ENCODE peak calls at places on chromosomes 16 and 17, in ten cellular contexts. E is NCI-H2171; C is MV-4-11; J is epithelial cell of proximal tubule; H is stimulated activated CD8-positive, alpha-beta memory T cell treated with anti-CD3 and anti-CD28 coated beads, Interleukin-7, amount 100 ng/mL, for 48 hours; U is CD4-positive, alpha-beta memory T cell; D is mucosa of descending colon; F is tibial nerve; I is GM13976; L is HL-60. T is an unnamed sample.

GRCh38 chr16:73068546-73069401 is 20.8 kb upstream of the ZFHX3 start:
- DNase-seq in E (no peak), C (peak), J (peak), H (no peak), U (no peak), D (peak), F (no peak), I (no peak), L (peak), T (no peak)

GRCh38 chr16:14018848-14019247 is 52.3 kb upstream of the MRTFB start:
- DNase-seq in E (no peak), C (no peak), J (peak), H (no peak), U (no peak), D (no peak), F (no peak), I (no peak), L (no peak), T (no peak)

GRCh38 chr17:38881600-38882191 is 11.8 kb downstream of the LASP1 start:
- DNase-seq in E (no peak), C (peak), J (no peak), H (no peak), U (no peak), D (peak), F (peak), I (no peak), L (peak), T (no peak)

GRCh38 chr17:12485361-12485911 is 180.3 kb upstream of the MYOCD start:
- DNase-seq in E (no peak), C (no peak), J (no peak), H (no peak), U (no peak), D (no peak), F (no peak), I (no peak), L (no peak), T (no peak)

GRCh38 chr16:84518804-84519341 is 14.4 kb upstream of the MEAK7 start:
- DNase-seq in E (peak), C (no peak), J (no peak), H (peak), U (peak), D (peak), F (no peak), I (no peak), L (no peak), T (peak)

GRCh38 chr17:77634710-77635109 is 323.8 kb upstream of the TNRC6C start:
- DNase-seq in E (peak), C (no peak), J (no peak), H (peak), U (no peak), D (no peak), F (no peak), I (peak), L (no peak), T (no peak)

GRCh38 chr17:7856081-7856791 is 1.1 kb downstream of the NAA38 start:
- DNase-seq in E (no peak), C (peak), J (no peak), H (no peak), U (no peak), D (peak), F (peak), I (no peak), L (peak), T (no peak)

GRCh38 chr16:67537270-67537635 is 8.6 kb downstream of the RIPOR1 start:
- DNase-seq in E (no peak), C (no peak), J (no peak), H (no peak), U (no peak), D (peak), F (no peak), I (peak), L (no peak), T (peak)

GRCh38 chr16:61530697-61531096 is 505.5 kb downstream of the CDH8 start:
- DNase-seq in E (no peak), C (no peak), J (no peak), H (no peak), U (no peak), D (no peak), F (no peak), I (no peak), L (no peak), T (no peak)

GRCh38 chr17:80389011-80389995 is 25.7 kb upstream of the ENDOV start:
- DNase-seq in E (no peak), C (no peak), J (no peak), H (no peak), U (no peak), D (no peak), F (no peak), I (no peak), L (no peak), T (no peak)

GRCh38 chr16:88340755-88341150 is 42.0 kb upstream of the ZNF469 start:
- DNase-seq in E (no peak), C (no peak), J (no peak), H (no peak), U (no peak), D (no peak), F (no peak), I (no peak), L (no peak), T (no peak)

GRCh38 chr17:33169580-33170285 is 123.4 kb downstream of the ASIC2 start:
- DNase-seq in E (no peak), C (no peak), J (peak), H (no peak), U (no peak), D (no peak), F (no peak), I (no peak), L (no peak), T (no peak)

GRCh38 chr16:425740-426114 is 278 bp downstream of the RAB11FIP3 start:
- DNase-seq in E (peak), C (no peak), J (no peak), H (peak), U (no peak), D (no peak), F (no peak), I (no peak), L (no peak), T (no peak)

GRCh38 chr16:54511181-54511731 is 224.7 kb upstream of the IRX3 start:
- DNase-seq in E (no peak), C (no peak), J (no peak), H (no peak), U (no peak), D (no peak), F (no peak), I (no peak), L (no peak), T (no peak)

GRCh38 chr17:70661342-70662222 is 492.2 kb downstream of the KCNJ2 start:
- DNase-seq in E (no peak), C (no peak), J (peak), H (no peak), U (no peak), D (peak), F (no peak), I (no peak), L (no peak), T (no peak)

GRCh38 chr17:52148288-52148968 is 10.1 kb downstream of the CA10 start:
- DNase-seq in E (no peak), C (no peak), J (no peak), H (no peak), U (no peak), D (no peak), F (no peak), I (no peak), L (no peak), T (no peak)

GRCh38 chr17:34025179-34025551 is 229.9 kb upstream of the CCL2 start:
- DNase-seq in E (no peak), C (no peak), J (no peak), H (no peak), U (no peak), D (peak), F (no peak), I (no peak), L (no peak), T (no peak)

GRCh38 chr16:84927621-84928591 is 83.4 kb downstream of the ZDHHC7 start:
- DNase-seq in E (no peak), C (no peak), J (no peak), H (no peak), U (no peak), D (no peak), F (no peak), I (no peak), L (no peak), T (no peak)

GRCh38 chr17:57921342-57921741 is 33.9 kb downstream of the CUEDC1 start:
- DNase-seq in E (no peak), C (no peak), J (no peak), H (no peak), U (no peak), D (no peak), F (peak), I (no peak), L (no peak), T (no peak)

GRCh38 chr17:81403671-81404534 is 8.6 kb downstream of the BAHCC1 start:
- DNase-seq in E (no peak), C (no peak), J (no peak), H (no peak), U (no peak), D (no peak), F (no peak), I (no peak), L (no peak), T (no peak)

GRCh38 chr16:89315791-89316581 is 98.5 kb downstream of the ZNF778 start:
- DNase-seq in E (no peak), C (peak), J (no peak), H (peak), U (peak), D (no peak), F (no peak), I (peak), L (peak), T (peak)

GRCh38 chr17:40464392-40464855 is 21.2 kb downstream of the IGFBP4 start:
- DNase-seq in E (no peak), C (no peak), J (no peak), H (no peak), U (no peak), D (no peak), F (no peak), I (no peak), L (no peak), T (no peak)

GRCh38 chr17:34502426-34502825 is 77.0 kb upstream of the TMEM132E start:
- DNase-seq in E (no peak), C (no peak), J (no peak), H (no peak), U (no peak), D (no peak), F (no peak), I (no peak), L (no peak), T (no peak)

GRCh38 chr17:21304091-21304490 is 19.6 kb downstream of the MAP2K3 start:
- DNase-seq in E (no peak), C (no peak), J (no peak), H (no peak), U (no peak), D (no peak), F (no peak), I (peak), L (no peak), T (no peak)

GRCh38 chr16:78443300-78443604 is 343.8 kb downstream of the WWOX start:
- DNase-seq in E (no peak), C (peak), J (no peak), H (no peak), U (no peak), D (no peak), F (no peak), I (no peak), L (no peak), T (no peak)

GRCh38 chr16:22813946-22814325 is at the start of gene HS3ST2:
- DNase-seq in E (peak), C (no peak), J (no peak), H (no peak), U (no peak), D (peak), F (no peak), I (peak), L (peak), T (no peak)

GRCh38 chr17:41919165-41919817 is 540 bp upstream of the ACLY start:
- DNase-seq in E (peak), C (no peak), J (no peak), H (no peak), U (peak), D (no peak), F (peak), I (no peak), L (no peak), T (no peak)

GRCh38 chr17:41984454-41984853 is 17.9 kb downstream of the CNP start:
- DNase-seq in E (no peak), C (no peak), J (no peak), H (no peak), U (no peak), D (no peak), F (no peak), I (no peak), L (no peak), T (no peak)

GRCh38 chr17:27376637-27377547 is 79.4 kb upstream of the KSR1 start:
- DNase-seq in E (no peak), C (no peak), J (no peak), H (no peak), U (no peak), D (no peak), F (no peak), I (no peak), L (no peak), T (no peak)

GRCh38 chr16:11017499-11017898 is 73.1 kb downstream of the CLEC16A start:
- DNase-seq in E (no peak), C (no peak), J (no peak), H (no peak), U (no peak), D (no peak), F (no peak), I (no peak), L (no peak), T (no peak)

GRCh38 chr16:89784409-89784808 is 32.0 kb downstream of the FANCA start:
- DNase-seq in E (no peak), C (no peak), J (no peak), H (no peak), U (peak), D (no peak), F (no peak), I (no peak), L (peak), T (peak)

GRCh38 chr16:12907670-12908233 is 6.4 kb downstream of the SHISA9 start:
- DNase-seq in E (no peak), C (no peak), J (no peak), H (no peak), U (no peak), D (no peak), F (no peak), I (no peak), L (no peak), T (no peak)